ENCODE peak calls at places on chromosome 11, in six cellular contexts. One of them, this sample, is unnamed.

GRCh38 chr11:57348052-57348451 is 9.9 kb downstream of the P2RX3 start:
- DNase-seq in naive thymus-derived CD8-positive, alpha-beta T cell: no peak
- DNase-seq in psoas muscle: no peak
- DNase-seq in CD4-positive, alpha-beta T cell: no peak
- DNase-seq in ACHN: no peak
- DNase-seq in body of pancreas: no peak
- DNase-seq in this sample: no peak

GRCh38 chr11:84173078-84173477 is 886.9 kb upstream of the CCDC90B start:
- DNase-seq in naive thymus-derived CD8-positive, alpha-beta T cell: no peak
- DNase-seq in psoas muscle: no peak
- DNase-seq in CD4-positive, alpha-beta T cell: no peak
- DNase-seq in ACHN: no peak
- DNase-seq in body of pancreas: no peak
- DNase-seq in this sample: no peak

GRCh38 chr11:13861411-13861810 is 101.1 kb upstream of the SPON1 start:
- DNase-seq in naive thymus-derived CD8-positive, alpha-beta T cell: no peak
- DNase-seq in psoas muscle: no peak
- DNase-seq in CD4-positive, alpha-beta T cell: no peak
- DNase-seq in ACHN: no peak
- DNase-seq in body of pancreas: no peak
- DNase-seq in this sample: no peak

GRCh38 chr11:30567148-30567547 is 19.0 kb downstream of the MPPED2 start:
- DNase-seq in naive thymus-derived CD8-positive, alpha-beta T cell: no peak
- DNase-seq in psoas muscle: no peak
- DNase-seq in CD4-positive, alpha-beta T cell: no peak
- DNase-seq in ACHN: no peak
- DNase-seq in body of pancreas: no peak
- DNase-seq in this sample: no peak

GRCh38 chr11:120172921-120173705 is 35.2 kb upstream of the TRIM29 start:
- DNase-seq in naive thymus-derived CD8-positive, alpha-beta T cell: no peak
- DNase-seq in psoas muscle: no peak
- DNase-seq in CD4-positive, alpha-beta T cell: no peak
- DNase-seq in ACHN: no peak
- DNase-seq in body of pancreas: no peak
- DNase-seq in this sample: no peak

GRCh38 chr11:77038825-77039326 is 4.7 kb downstream of the B3GNT6 start:
- DNase-seq in naive thymus-derived CD8-positive, alpha-beta T cell: no peak
- DNase-seq in psoas muscle: no peak
- DNase-seq in CD4-positive, alpha-beta T cell: no peak
- DNase-seq in ACHN: no peak
- DNase-seq in body of pancreas: no peak
- DNase-seq in this sample: no peak

GRCh38 chr11:10326080-10326964 is 21.4 kb downstream of the ADM start:
- DNase-seq in naive thymus-derived CD8-positive, alpha-beta T cell: no peak
- DNase-seq in psoas muscle: peak
- DNase-seq in CD4-positive, alpha-beta T cell: no peak
- DNase-seq in ACHN: no peak
- DNase-seq in body of pancreas: peak
- DNase-seq in this sample: no peak

GRCh38 chr11:111452146-111452545 is 60.0 kb downstream of the BTG4 start:
- DNase-seq in naive thymus-derived CD8-positive, alpha-beta T cell: no peak
- DNase-seq in psoas muscle: no peak
- DNase-seq in CD4-positive, alpha-beta T cell: no peak
- DNase-seq in ACHN: no peak
- DNase-seq in body of pancreas: no peak
- DNase-seq in this sample: no peak

GRCh38 chr11:8097062-8097814 is 16.2 kb downstream of the TUB start:
- DNase-seq in naive thymus-derived CD8-positive, alpha-beta T cell: no peak
- DNase-seq in psoas muscle: no peak
- DNase-seq in CD4-positive, alpha-beta T cell: no peak
- DNase-seq in ACHN: no peak
- DNase-seq in body of pancreas: no peak
- DNase-seq in this sample: no peak

GRCh38 chr11:61392991-61393595 is 706 bp downstream of the TMEM216 start:
- DNase-seq in naive thymus-derived CD8-positive, alpha-beta T cell: no peak
- DNase-seq in psoas muscle: no peak
- DNase-seq in CD4-positive, alpha-beta T cell: no peak
- DNase-seq in ACHN: peak
- DNase-seq in body of pancreas: no peak
- DNase-seq in this sample: no peak

GRCh38 chr11:57482782-57483569 is 22.6 kb downstream of the RTN4RL2 start:
- DNase-seq in naive thymus-derived CD8-positive, alpha-beta T cell: peak
- DNase-seq in psoas muscle: peak
- DNase-seq in CD4-positive, alpha-beta T cell: no peak
- DNase-seq in ACHN: peak
- DNase-seq in body of pancreas: no peak
- DNase-seq in this sample: peak

GRCh38 chr11:106409681-106410080 is 332.2 kb downstream of the AASDHPPT start:
- DNase-seq in naive thymus-derived CD8-positive, alpha-beta T cell: no peak
- DNase-seq in psoas muscle: no peak
- DNase-seq in CD4-positive, alpha-beta T cell: no peak
- DNase-seq in ACHN: no peak
- DNase-seq in body of pancreas: no peak
- DNase-seq in this sample: no peak

GRCh38 chr11:19597876-19598275 is 114.8 kb upstream of the NAV2 start:
- DNase-seq in naive thymus-derived CD8-positive, alpha-beta T cell: no peak
- DNase-seq in psoas muscle: no peak
- DNase-seq in CD4-positive, alpha-beta T cell: no peak
- DNase-seq in ACHN: peak
- DNase-seq in body of pancreas: no peak
- DNase-seq in this sample: no peak

GRCh38 chr11:93160808-93161207 is 37.0 kb downstream of the SLC36A4 start:
- DNase-seq in naive thymus-derived CD8-positive, alpha-beta T cell: no peak
- DNase-seq in psoas muscle: no peak
- DNase-seq in CD4-positive, alpha-beta T cell: no peak
- DNase-seq in ACHN: no peak
- DNase-seq in body of pancreas: no peak
- DNase-seq in this sample: no peak

GRCh38 chr11:102171101-102171500 is 60.9 kb downstream of the YAP1 start:
- DNase-seq in naive thymus-derived CD8-positive, alpha-beta T cell: no peak
- DNase-seq in psoas muscle: no peak
- DNase-seq in CD4-positive, alpha-beta T cell: no peak
- DNase-seq in ACHN: peak
- DNase-seq in body of pancreas: no peak
- DNase-seq in this sample: no peak

GRCh38 chr11:35654711-35655110 is 7.9 kb upstream of the TRIM44 start:
- DNase-seq in naive thymus-derived CD8-positive, alpha-beta T cell: no peak
- DNase-seq in psoas muscle: no peak
- DNase-seq in CD4-positive, alpha-beta T cell: no peak
- DNase-seq in ACHN: no peak
- DNase-seq in body of pancreas: no peak
- DNase-seq in this sample: no peak

GRCh38 chr11:65208785-65209710 is 27.3 kb downstream of the CAPN1 start:
- DNase-seq in naive thymus-derived CD8-positive, alpha-beta T cell: no peak
- DNase-seq in psoas muscle: no peak
- DNase-seq in CD4-positive, alpha-beta T cell: no peak
- DNase-seq in ACHN: no peak
- DNase-seq in body of pancreas: no peak
- DNase-seq in this sample: no peak

GRCh38 chr11:74702383-74703007 is 28.7 kb downstream of the CHRDL2 start:
- DNase-seq in naive thymus-derived CD8-positive, alpha-beta T cell: peak
- DNase-seq in psoas muscle: peak
- DNase-seq in CD4-positive, alpha-beta T cell: peak
- DNase-seq in ACHN: peak
- DNase-seq in body of pancreas: peak
- DNase-seq in this sample: peak

GRCh38 chr11:2096919-2097301 is 42.3 kb downstream of the IGF2 start:
- DNase-seq in naive thymus-derived CD8-positive, alpha-beta T cell: no peak
- DNase-seq in psoas muscle: no peak
- DNase-seq in CD4-positive, alpha-beta T cell: no peak
- DNase-seq in ACHN: no peak
- DNase-seq in body of pancreas: no peak
- DNase-seq in this sample: no peak

GRCh38 chr11:134398644-134399292 is 13.3 kb downstream of the B3GAT1 start:
- DNase-seq in naive thymus-derived CD8-positive, alpha-beta T cell: no peak
- DNase-seq in psoas muscle: no peak
- DNase-seq in CD4-positive, alpha-beta T cell: no peak
- DNase-seq in ACHN: no peak
- DNase-seq in body of pancreas: no peak
- DNase-seq in this sample: no peak

GRCh38 chr11:44143987-44144909 is 48.8 kb downstream of the EXT2 start:
- DNase-seq in naive thymus-derived CD8-positive, alpha-beta T cell: no peak
- DNase-seq in psoas muscle: no peak
- DNase-seq in CD4-positive, alpha-beta T cell: no peak
- DNase-seq in ACHN: no peak
- DNase-seq in body of pancreas: no peak
- DNase-seq in this sample: no peak

GRCh38 chr11:36577373-36577772 is 9.6 kb downstream of the RAG1 start:
- DNase-seq in naive thymus-derived CD8-positive, alpha-beta T cell: no peak
- DNase-seq in psoas muscle: no peak
- DNase-seq in CD4-positive, alpha-beta T cell: no peak
- DNase-seq in ACHN: no peak
- DNase-seq in body of pancreas: no peak
- DNase-seq in this sample: no peak

GRCh38 chr11:55367674-55368073 is at the start of gene OR4A15:
- DNase-seq in naive thymus-derived CD8-positive, alpha-beta T cell: no peak
- DNase-seq in psoas muscle: no peak
- DNase-seq in CD4-positive, alpha-beta T cell: no peak
- DNase-seq in ACHN: no peak
- DNase-seq in body of pancreas: no peak
- DNase-seq in this sample: no peak

GRCh38 chr11:117279711-117280376 is 11.3 kb upstream of the BACE1-AS start:
- DNase-seq in naive thymus-derived CD8-positive, alpha-beta T cell: no peak
- DNase-seq in psoas muscle: no peak
- DNase-seq in CD4-positive, alpha-beta T cell: no peak
- DNase-seq in ACHN: no peak
- DNase-seq in body of pancreas: no peak
- DNase-seq in this sample: no peak

GRCh38 chr11:116544721-116545120 is 228.1 kb downstream of the BUD13 start:
- DNase-seq in naive thymus-derived CD8-positive, alpha-beta T cell: no peak
- DNase-seq in psoas muscle: no peak
- DNase-seq in CD4-positive, alpha-beta T cell: no peak
- DNase-seq in ACHN: no peak
- DNase-seq in body of pancreas: no peak
- DNase-seq in this sample: no peak

GRCh38 chr11:64251722-64251985 is 324 bp downstream of the PLCB3 start:
- DNase-seq in naive thymus-derived CD8-positive, alpha-beta T cell: no peak
- DNase-seq in psoas muscle: no peak
- DNase-seq in CD4-positive, alpha-beta T cell: no peak
- DNase-seq in ACHN: no peak
- DNase-seq in body of pancreas: no peak
- DNase-seq in this sample: no peak

GRCh38 chr11:88814076-88814475 is 251.7 kb downstream of the GRM5 start:
- DNase-seq in naive thymus-derived CD8-positive, alpha-beta T cell: no peak
- DNase-seq in psoas muscle: no peak
- DNase-seq in CD4-positive, alpha-beta T cell: no peak
- DNase-seq in ACHN: no peak
- DNase-seq in body of pancreas: no peak
- DNase-seq in this sample: no peak

GRCh38 chr11:118660646-118661424 is 18.6 kb downstream of the TREH start:
- DNase-seq in naive thymus-derived CD8-positive, alpha-beta T cell: no peak
- DNase-seq in psoas muscle: no peak
- DNase-seq in CD4-positive, alpha-beta T cell: no peak
- DNase-seq in ACHN: no peak
- DNase-seq in body of pancreas: no peak
- DNase-seq in this sample: no peak

This sample was measured in ovary.